ENCODE peak calls at places on chromosome 10, in nine cellular contexts. One of them, this sample, is unnamed. For H3K36me3, the result is how much of the 10 kb centered on the place peaks cover.

GRCh38 chr10:86969421-86970041 is 1.2 kb downstream of the ADIRF start:
- DNase-seq in cardiac muscle cell: no peak
- DNase-seq in iPS DF 6.9: no peak
- DNase-seq in pancreas: no peak
- DNase-seq in CD8-positive, alpha-beta memory T cell: no peak
- DNase-seq in fibroblast of lung: no peak
- DNase-seq in adipocyte: peak
- DNase-seq in BE2C: no peak
- DNase-seq in small intestine: peak
- DNase-seq in this sample: peak

GRCh38 chr10:72226418-72227027 is 10.4 kb upstream of the ASCC1 start:
- DNase-seq in cardiac muscle cell: no peak
- DNase-seq in iPS DF 6.9: no peak
- DNase-seq in pancreas: no peak
- DNase-seq in CD8-positive, alpha-beta memory T cell: no peak
- DNase-seq in fibroblast of lung: no peak
- DNase-seq in adipocyte: no peak
- DNase-seq in BE2C: no peak
- DNase-seq in small intestine: no peak
- DNase-seq in this sample: no peak

GRCh38 chr10:132418520-132419416 is 21.8 kb downstream of the PWWP2B start:
- DNase-seq in cardiac muscle cell: peak
- DNase-seq in iPS DF 6.9: peak
- DNase-seq in pancreas: peak
- DNase-seq in CD8-positive, alpha-beta memory T cell: no peak
- DNase-seq in fibroblast of lung: no peak
- DNase-seq in adipocyte: no peak
- DNase-seq in BE2C: no peak
- DNase-seq in small intestine: peak
- DNase-seq in this sample: no peak

GRCh38 chr10:97850446-97850845 is 803 bp downstream of the GOLGA7B start:
- DNase-seq in cardiac muscle cell: peak
- DNase-seq in iPS DF 6.9: no peak
- DNase-seq in pancreas: no peak
- DNase-seq in CD8-positive, alpha-beta memory T cell: peak
- DNase-seq in fibroblast of lung: no peak
- DNase-seq in adipocyte: no peak
- DNase-seq in BE2C: no peak
- DNase-seq in small intestine: no peak
- DNase-seq in this sample: no peak

GRCh38 chr10:31977440-31978157 is 49.0 kb upstream of the ARHGAP12 start:
- DNase-seq in cardiac muscle cell: no peak
- DNase-seq in iPS DF 6.9: no peak
- DNase-seq in pancreas: no peak
- DNase-seq in CD8-positive, alpha-beta memory T cell: no peak
- DNase-seq in fibroblast of lung: peak
- DNase-seq in adipocyte: peak
- DNase-seq in BE2C: no peak
- DNase-seq in small intestine: no peak
- DNase-seq in this sample: peak

GRCh38 chr10:68251146-68251545 is 19.2 kb upstream of the ATOH7 start:
- DNase-seq in cardiac muscle cell: no peak
- DNase-seq in iPS DF 6.9: no peak
- DNase-seq in pancreas: no peak
- DNase-seq in CD8-positive, alpha-beta memory T cell: no peak
- DNase-seq in fibroblast of lung: no peak
- DNase-seq in adipocyte: no peak
- DNase-seq in BE2C: peak
- DNase-seq in small intestine: no peak
- DNase-seq in this sample: no peak

GRCh38 chr10:25047902-25048301 is 31.5 kb downstream of the THNSL1 start:
- DNase-seq in cardiac muscle cell: no peak
- DNase-seq in iPS DF 6.9: no peak
- DNase-seq in pancreas: no peak
- DNase-seq in CD8-positive, alpha-beta memory T cell: no peak
- DNase-seq in fibroblast of lung: peak
- DNase-seq in adipocyte: no peak
- DNase-seq in BE2C: no peak
- DNase-seq in small intestine: no peak
- DNase-seq in this sample: peak

GRCh38 chr10:73163096-73163495 is 4.7 kb downstream of the ECD start:
- DNase-seq in cardiac muscle cell: no peak
- DNase-seq in iPS DF 6.9: no peak
- DNase-seq in pancreas: no peak
- DNase-seq in CD8-positive, alpha-beta memory T cell: no peak
- DNase-seq in fibroblast of lung: no peak
- DNase-seq in adipocyte: peak
- DNase-seq in BE2C: no peak
- DNase-seq in small intestine: no peak
- DNase-seq in this sample: no peak

GRCh38 chr10:124290095-124290795 is 128.5 kb downstream of the OAT start:
- DNase-seq in cardiac muscle cell: no peak
- DNase-seq in iPS DF 6.9: no peak
- DNase-seq in pancreas: no peak
- DNase-seq in CD8-positive, alpha-beta memory T cell: no peak
- DNase-seq in fibroblast of lung: peak
- DNase-seq in adipocyte: peak
- DNase-seq in BE2C: no peak
- DNase-seq in small intestine: no peak
- DNase-seq in this sample: peak

GRCh38 chr10:20040012-20040411 is 223.8 kb downstream of the PLXDC2 start:
- DNase-seq in cardiac muscle cell: no peak
- DNase-seq in iPS DF 6.9: no peak
- DNase-seq in pancreas: no peak
- DNase-seq in CD8-positive, alpha-beta memory T cell: no peak
- DNase-seq in fibroblast of lung: peak
- DNase-seq in adipocyte: no peak
- DNase-seq in BE2C: no peak
- DNase-seq in small intestine: no peak
- DNase-seq in this sample: peak

GRCh38 chr10:132461103-132461682 is 64.2 kb downstream of the PWWP2B start:
- DNase-seq in cardiac muscle cell: no peak
- DNase-seq in iPS DF 6.9: no peak
- DNase-seq in pancreas: no peak
- DNase-seq in CD8-positive, alpha-beta memory T cell: no peak
- DNase-seq in fibroblast of lung: no peak
- DNase-seq in adipocyte: no peak
- DNase-seq in BE2C: peak
- DNase-seq in small intestine: no peak
- DNase-seq in this sample: no peak

GRCh38 chr10:122102867-122103525 is 114.0 kb downstream of the TACC2 start:
- DNase-seq in cardiac muscle cell: no peak
- DNase-seq in iPS DF 6.9: no peak
- DNase-seq in pancreas: no peak
- DNase-seq in CD8-positive, alpha-beta memory T cell: no peak
- DNase-seq in fibroblast of lung: peak
- DNase-seq in adipocyte: peak
- DNase-seq in BE2C: no peak
- DNase-seq in small intestine: no peak
- DNase-seq in this sample: no peak

GRCh38 chr10:119041332-119041731 is 11.8 kb downstream of the NANOS1 start:
- DNase-seq in cardiac muscle cell: no peak
- DNase-seq in iPS DF 6.9: no peak
- DNase-seq in pancreas: no peak
- DNase-seq in CD8-positive, alpha-beta memory T cell: no peak
- DNase-seq in fibroblast of lung: no peak
- DNase-seq in adipocyte: no peak
- DNase-seq in BE2C: no peak
- DNase-seq in small intestine: no peak
- DNase-seq in this sample: no peak

GRCh38 chr10:119042169-119042568 is 12.7 kb downstream of the NANOS1 start:
- DNase-seq in cardiac muscle cell: no peak
- DNase-seq in iPS DF 6.9: no peak
- DNase-seq in pancreas: no peak
- DNase-seq in CD8-positive, alpha-beta memory T cell: no peak
- DNase-seq in fibroblast of lung: no peak
- DNase-seq in adipocyte: no peak
- DNase-seq in BE2C: no peak
- DNase-seq in small intestine: no peak
- DNase-seq in this sample: no peak

GRCh38 chr10:119049777-119050176 is 20.3 kb downstream of the NANOS1 start:
- DNase-seq in cardiac muscle cell: no peak
- DNase-seq in iPS DF 6.9: no peak
- DNase-seq in pancreas: no peak
- DNase-seq in CD8-positive, alpha-beta memory T cell: no peak
- DNase-seq in fibroblast of lung: no peak
- DNase-seq in adipocyte: no peak
- DNase-seq in BE2C: no peak
- DNase-seq in small intestine: no peak
- DNase-seq in this sample: no peak

GRCh38 chr10:119049361-119049760 is 19.8 kb downstream of the NANOS1 start:
- DNase-seq in cardiac muscle cell: no peak
- DNase-seq in iPS DF 6.9: no peak
- DNase-seq in pancreas: no peak
- DNase-seq in CD8-positive, alpha-beta memory T cell: no peak
- DNase-seq in fibroblast of lung: no peak
- DNase-seq in adipocyte: no peak
- DNase-seq in BE2C: no peak
- DNase-seq in small intestine: no peak
- DNase-seq in this sample: no peak

GRCh38 chr10:119045561-119045960 is 16.0 kb downstream of the NANOS1 start:
- DNase-seq in cardiac muscle cell: no peak
- DNase-seq in iPS DF 6.9: no peak
- DNase-seq in pancreas: no peak
- DNase-seq in CD8-positive, alpha-beta memory T cell: no peak
- DNase-seq in fibroblast of lung: no peak
- DNase-seq in adipocyte: no peak
- DNase-seq in BE2C: no peak
- DNase-seq in small intestine: no peak
- DNase-seq in this sample: no peak
- H3K36me3 ChIP-seq in cardiac muscle cell: half or more
- H3K36me3 ChIP-seq in iPS DF 6.9: under half
- H3K36me3 ChIP-seq in pancreas: under half
- H3K36me3 ChIP-seq in CD8-positive, alpha-beta memory T cell: half or more
- H3K36me3 ChIP-seq in fibroblast of lung: under half
- H3K36me3 ChIP-seq in adipocyte: half or more
- H3K36me3 ChIP-seq in BE2C: half or more
- H3K36me3 ChIP-seq in small intestine: under half
- H3K36me3 ChIP-seq in this sample: half or more

GRCh38 chr10:30187010-30187409 is 127.6 kb upstream of the JCAD start:
- DNase-seq in cardiac muscle cell: no peak
- DNase-seq in iPS DF 6.9: no peak
- DNase-seq in pancreas: no peak
- DNase-seq in CD8-positive, alpha-beta memory T cell: no peak
- DNase-seq in fibroblast of lung: no peak
- DNase-seq in adipocyte: no peak
- DNase-seq in BE2C: no peak
- DNase-seq in small intestine: no peak
- DNase-seq in this sample: no peak

GRCh38 chr10:30188567-30189253 is 129.3 kb upstream of the JCAD start:
- DNase-seq in cardiac muscle cell: no peak
- DNase-seq in iPS DF 6.9: no peak
- DNase-seq in pancreas: no peak
- DNase-seq in CD8-positive, alpha-beta memory T cell: no peak
- DNase-seq in fibroblast of lung: no peak
- DNase-seq in adipocyte: no peak
- DNase-seq in BE2C: no peak
- DNase-seq in small intestine: no peak
- DNase-seq in this sample: peak

GRCh38 chr10:30190831-30191552 is 131.6 kb upstream of the JCAD start:
- DNase-seq in cardiac muscle cell: no peak
- DNase-seq in iPS DF 6.9: no peak
- DNase-seq in pancreas: no peak
- DNase-seq in CD8-positive, alpha-beta memory T cell: no peak
- DNase-seq in fibroblast of lung: no peak
- DNase-seq in adipocyte: no peak
- DNase-seq in BE2C: peak
- DNase-seq in small intestine: peak
- DNase-seq in this sample: peak

GRCh38 chr10:30188101-30188500 is 128.7 kb upstream of the JCAD start:
- DNase-seq in cardiac muscle cell: no peak
- DNase-seq in iPS DF 6.9: no peak
- DNase-seq in pancreas: no peak
- DNase-seq in CD8-positive, alpha-beta memory T cell: no peak
- DNase-seq in fibroblast of lung: peak
- DNase-seq in adipocyte: no peak
- DNase-seq in BE2C: no peak
- DNase-seq in small intestine: no peak
- DNase-seq in this sample: peak

DNA sequence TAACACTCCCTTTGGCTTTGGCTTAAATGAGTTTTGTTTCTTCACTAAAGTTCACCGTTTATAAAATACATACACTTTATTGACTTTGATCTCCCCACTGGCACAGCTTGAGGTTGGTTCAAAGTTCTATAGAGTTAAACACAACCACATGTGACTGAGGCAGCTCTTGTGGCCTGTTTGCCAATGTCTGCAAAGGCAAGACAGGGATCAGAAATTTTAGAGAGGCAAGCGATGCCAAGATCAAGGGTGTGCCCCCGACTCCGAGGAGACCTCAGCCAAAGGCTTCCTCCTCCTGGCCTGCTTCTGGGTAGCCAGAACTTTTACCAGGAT is 129.8 kb upstream of the JCAD start:
- DNase-seq in cardiac muscle cell: no peak
- DNase-seq in iPS DF 6.9: no peak
- DNase-seq in pancreas: no peak
- DNase-seq in CD8-positive, alpha-beta memory T cell: no peak
- DNase-seq in fibroblast of lung: no peak
- DNase-seq in adipocyte: no peak
- DNase-seq in BE2C: no peak
- DNase-seq in small intestine: peak
- DNase-seq in this sample: no peak
- H3K36me3 ChIP-seq in cardiac muscle cell: under half
- H3K36me3 ChIP-seq in iPS DF 6.9: under half
- H3K36me3 ChIP-seq in pancreas: under half
- H3K36me3 ChIP-seq in CD8-positive, alpha-beta memory T cell: under half
- H3K36me3 ChIP-seq in fibroblast of lung: under half
- H3K36me3 ChIP-seq in adipocyte: under half
- H3K36me3 ChIP-seq in BE2C: under half
- H3K36me3 ChIP-seq in small intestine: under half
- H3K36me3 ChIP-seq in this sample: under half

DNA sequence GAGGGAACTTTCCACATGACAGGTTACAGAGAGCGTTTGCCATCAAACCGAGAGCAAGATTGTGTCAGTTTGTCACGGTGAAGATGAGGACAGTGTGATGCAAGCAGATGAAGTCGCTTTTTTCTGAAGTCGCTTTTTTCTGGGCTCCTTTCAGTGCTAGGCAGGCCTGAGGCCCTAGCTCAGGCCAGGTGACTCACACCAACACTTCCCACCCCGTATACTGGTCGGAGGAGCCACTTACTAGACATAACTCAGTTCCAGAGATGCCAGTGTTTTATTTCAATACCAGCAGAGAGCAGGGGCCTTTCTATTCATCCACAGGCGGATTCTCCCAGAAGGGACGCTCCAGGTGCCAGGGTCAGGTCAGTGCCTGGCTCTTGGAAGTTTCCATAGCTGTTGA is 58.9 kb downstream of the SFMBT2 start:
- DNase-seq in cardiac muscle cell: no peak
- DNase-seq in iPS DF 6.9: no peak
- DNase-seq in pancreas: no peak
- DNase-seq in CD8-positive, alpha-beta memory T cell: no peak
- DNase-seq in fibroblast of lung: peak
- DNase-seq in adipocyte: no peak
- DNase-seq in BE2C: no peak
- DNase-seq in small intestine: no peak
- DNase-seq in this sample: no peak
- H3K36me3 ChIP-seq in cardiac muscle cell: under half
- H3K36me3 ChIP-seq in iPS DF 6.9: under half
- H3K36me3 ChIP-seq in pancreas: under half
- H3K36me3 ChIP-seq in CD8-positive, alpha-beta memory T cell: under half
- H3K36me3 ChIP-seq in fibroblast of lung: under half
- H3K36me3 ChIP-seq in adipocyte: under half
- H3K36me3 ChIP-seq in BE2C: under half
- H3K36me3 ChIP-seq in small intestine: under half
- H3K36me3 ChIP-seq in this sample: under half

GRCh38 chr10:82377608-82378007 is 502.6 kb downstream of the NRG3 start:
- DNase-seq in cardiac muscle cell: peak
- DNase-seq in iPS DF 6.9: peak
- DNase-seq in pancreas: no peak
- DNase-seq in CD8-positive, alpha-beta memory T cell: no peak
- DNase-seq in fibroblast of lung: peak
- DNase-seq in adipocyte: no peak
- DNase-seq in BE2C: peak
- DNase-seq in small intestine: no peak
- DNase-seq in this sample: peak
- H3K36me3 ChIP-seq in cardiac muscle cell: under half
- H3K36me3 ChIP-seq in iPS DF 6.9: under half
- H3K36me3 ChIP-seq in pancreas: under half
- H3K36me3 ChIP-seq in CD8-positive, alpha-beta memory T cell: under half
- H3K36me3 ChIP-seq in fibroblast of lung: under half
- H3K36me3 ChIP-seq in adipocyte: under half
- H3K36me3 ChIP-seq in BE2C: under half
- H3K36me3 ChIP-seq in small intestine: under half
- H3K36me3 ChIP-seq in this sample: under half